ENCODE peak calls at places on chromosomes 7 and 10, in four cellular contexts. B, F, I and W are unnamed samples.

GRCh38 chr10:11993834-11994468 is 48.7 kb downstream of the UPF2 start:
- DNase-seq in I (no peak), F (no peak), B (no peak), W (no peak)

GRCh38 chr7:139820089-139820488 is 9.0 kb upstream of the TBXAS1 start:
- DNase-seq in I (no peak), F (no peak), B (no peak), W (no peak)

GRCh38 chr7:53602817-53603418 is 567.5 kb downstream of the POM121L12 start:
- DNase-seq in F (no peak), I (no peak), B (no peak), W (no peak)

GRCh38 chr10:77925410-77925794 is 1.2 kb downstream of the DLG5 start:
- DNase-seq in I (no peak), B (no peak), F (no peak), W (peak)

GRCh38 chr7:138726288-138726687 is 25.1 kb upstream of the SVOPL start:
- DNase-seq in F (peak), B (peak), I (no peak), W (peak)

GRCh38 chr10:122112625-122113160 is 123.7 kb downstream of the TACC2 start:
- DNase-seq in I (peak), B (peak), F (peak), W (peak)

GRCh38 chr10:131760416-131761166 is 140.2 kb upstream of the PPP2R2D start:
- DNase-seq in I (no peak), B (no peak), F (no peak), W (no peak)

GRCh38 chr7:116434820-116435341 is 64.7 kb upstream of the CAV2 start:
- DNase-seq in I (no peak), F (no peak), B (no peak), W (no peak)

GRCh38 chr7:138802706-138803105 is 4.7 kb upstream of the ATP6V0A4 start:
- DNase-seq in B (no peak), F (no peak), I (no peak), W (no peak)

GRCh38 chr7:37912756-37913155 is 3.9 kb downstream of the SFRP4 start:
- DNase-seq in F (no peak), B (no peak), I (no peak), W (no peak)

DNA sequence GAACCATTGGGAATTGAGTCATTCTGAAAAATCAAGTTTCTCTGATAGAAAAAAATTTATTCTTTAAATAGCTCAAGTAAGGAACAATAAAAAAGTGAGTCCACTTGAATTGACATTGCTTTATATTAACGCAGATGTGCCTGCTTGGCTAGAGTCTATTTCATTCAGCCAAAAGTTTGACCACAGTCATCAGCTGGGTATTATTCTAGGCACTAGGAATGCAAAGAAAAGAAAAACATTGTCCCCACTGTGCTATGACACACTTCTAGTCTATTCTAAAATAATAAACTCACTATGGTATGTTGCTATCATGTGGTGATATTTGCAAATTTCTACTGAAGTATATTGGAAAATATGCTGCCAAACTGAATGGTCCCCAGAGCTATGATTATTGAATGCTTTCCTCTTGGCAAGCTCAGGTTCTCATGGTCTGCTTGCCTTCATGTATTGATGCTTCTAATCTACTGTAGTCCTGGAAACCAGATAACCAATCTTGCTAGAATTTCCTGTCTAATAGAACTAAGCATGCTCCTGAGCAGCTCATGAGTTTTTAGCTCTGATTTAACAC is 8.3 kb downstream of the SFRP4 start:
- DNase-seq in B (no peak), I (no peak), F (no peak), W (no peak)
- TF ChIP-seq ELF4 in B (no peak), I (no peak), F (no peak), W (no peak)

GRCh38 chr7:103524042-103524907 is 78.3 kb upstream of the SLC26A5 start:
- DNase-seq in F (peak), I (peak), B (no peak), W (peak)
- TF ChIP-seq ELF4 in F (no peak), I (no peak), B (no peak), W (no peak)

GRCh38 chr10:31944071-31944433 is 15.4 kb upstream of the ARHGAP12 start:
- DNase-seq in B (no peak), F (no peak), I (no peak), W (no peak)

GRCh38 chr10:31945392-31945791 is 16.8 kb upstream of the ARHGAP12 start:
- DNase-seq in I (no peak), B (no peak), F (no peak), W (no peak)

GRCh38 chr10:31948021-31948420 is 19.4 kb upstream of the ARHGAP12 start:
- DNase-seq in I (no peak), B (no peak), F (no peak), W (no peak)

GRCh38 chr10:31949266-31949665 is 20.6 kb upstream of the ARHGAP12 start:
- DNase-seq in I (no peak), F (no peak), B (no peak), W (no peak)

DNA sequence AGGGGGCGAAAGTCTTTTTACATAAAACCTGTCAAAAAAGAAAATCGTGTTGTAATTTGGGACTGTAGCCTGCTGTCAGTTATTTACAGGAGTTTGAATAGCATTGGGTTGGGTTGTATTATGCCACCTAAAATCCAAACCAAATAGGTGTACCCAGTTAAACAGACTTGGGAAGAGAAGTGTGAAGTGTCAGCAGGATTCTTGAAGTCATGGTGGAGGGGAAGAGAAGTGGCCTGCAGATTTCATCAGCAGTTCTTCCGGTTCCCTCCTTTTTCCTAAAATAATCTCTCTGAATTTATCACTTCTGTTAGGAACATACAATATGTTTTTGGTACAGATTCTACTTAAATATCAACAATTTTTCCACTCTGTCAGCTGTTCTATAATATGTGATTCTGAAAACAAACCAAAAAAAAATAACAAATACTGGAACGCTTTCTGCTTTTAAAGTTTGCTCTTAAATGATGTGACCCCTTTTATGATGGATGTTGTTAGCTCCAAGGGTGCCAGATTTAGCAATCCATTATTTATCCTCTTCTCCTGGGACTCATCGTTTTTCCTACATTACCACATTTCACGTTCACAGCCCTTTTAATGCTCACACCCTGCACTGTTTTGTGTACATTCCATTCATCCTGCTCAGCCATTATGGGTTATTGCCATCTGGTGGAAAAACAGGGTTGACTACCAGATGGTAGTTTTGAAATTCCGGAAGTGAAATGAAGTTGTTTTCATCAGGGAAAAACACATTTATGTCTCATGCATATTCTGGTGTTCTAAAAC is 18.7 kb upstream of the ARHGAP12 start:
- DNase-seq in I (peak), B (no peak), F (no peak), W (no peak)
- TF ChIP-seq ELF4 in I (no peak), B (no peak), F (no peak), W (no peak)

GRCh38 chr7:134104166-134104565 is 23.0 kb upstream of the LRGUK start:
- DNase-seq in I (no peak), F (no peak), B (no peak), W (no peak)

DNA sequence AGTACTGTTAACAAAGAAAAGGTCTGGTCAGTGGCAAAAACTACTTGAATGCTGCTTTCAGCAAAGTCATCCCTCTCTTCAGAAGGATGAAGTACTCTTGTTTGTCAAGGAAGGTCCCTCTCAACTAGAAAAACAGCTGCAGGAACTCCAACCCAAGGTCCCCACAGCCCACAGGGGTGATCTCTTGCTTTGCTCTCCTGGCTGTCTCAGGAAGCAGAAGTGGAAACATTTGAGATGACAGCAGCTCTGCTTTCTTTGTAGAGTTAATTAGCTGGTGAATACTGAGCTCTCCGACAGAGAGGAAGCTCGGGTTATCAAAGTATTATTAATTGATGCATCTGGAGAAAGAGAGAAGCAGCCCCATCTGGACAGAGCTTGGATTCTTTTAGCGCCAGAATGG is 25.4 kb upstream of the LRGUK start:
- DNase-seq in F (no peak), I (no peak), B (no peak), W (no peak)
- TF ChIP-seq ELF4 in F (no peak), I (no peak), B (no peak), W (no peak)